ENCODE peak calls at places on chromosomes 16 and 17, in nine cellular contexts. P, Q, O, H, L, T, W, F and V are unnamed samples.

GRCh38 chr16:24668481-24669001 is 60.9 kb upstream of the TNRC6A start:
- DNase-seq in P (peak; percentile 16), Q (no peak), O (peak; percentile 34), H (no peak), L (peak; percentile 77), T (peak; percentile 96), W (no peak), F (peak; percentile 72), V (no peak)

GRCh38 chr17:7380321-7380720 is 568 bp upstream of the TNK1 start:
- DNase-seq in P (no peak), Q (peak; percentile 66), O (peak; percentile 11), H (peak; percentile 71), L (no peak), T (no peak), W (peak; percentile 54), F (no peak), V (peak; percentile 9)

GRCh38 chr16:30185683-30186421 is 2.5 kb downstream of the CORO1A start:
- DNase-seq in P (no peak), Q (peak; percentile 84), O (no peak), H (peak; percentile 41), L (no peak), T (no peak), W (peak; percentile 51), F (peak; percentile 30), V (no peak)

GRCh38 chr16:2795714-2796143 is 2.5 kb upstream of the PRSS41 start:
- DNase-seq in P (no peak), Q (peak; percentile 28), O (no peak), H (no peak), L (no peak), T (peak; percentile 50), W (no peak), F (no peak), V (no peak)

GRCh38 chr17:50563095-50563511 is 2.6 kb downstream of the CACNA1G start:
- DNase-seq in P (no peak), Q (no peak), O (no peak), H (no peak), L (no peak), T (no peak), W (no peak), F (no peak), V (no peak)

GRCh38 chr16:15796885-15797284 is 59.9 kb downstream of the MYH11 start:
- DNase-seq in P (no peak), Q (no peak), O (no peak), H (no peak), L (no peak), T (no peak), W (no peak), F (no peak), V (no peak)

GRCh38 chr17:62740066-62740465 is 68.0 kb downstream of the MARCHF10 start:
- DNase-seq in P (no peak), Q (no peak), O (peak; percentile 47), H (no peak), L (no peak), T (no peak), W (no peak), F (no peak), V (peak; percentile 23)

GRCh38 chr17:79163071-79163470 is 88.4 kb downstream of the ENGASE start:
- DNase-seq in P (no peak), Q (no peak), O (no peak), H (no peak), L (no peak), T (no peak), W (no peak), F (no peak), V (no peak)

GRCh38 chr17:2931901-2932300 is 131.5 kb downstream of the OR1D5 start:
- DNase-seq in P (no peak), Q (no peak), O (no peak), H (no peak), L (no peak), T (no peak), W (no peak), F (no peak), V (no peak)
- H3K4me3 ChIP-seq in P (no peak overlapping the region), Q (no peak overlapping the region), O (no peak overlapping the region), H (no peak overlapping the region), L (no peak overlapping the region), T (no peak overlapping the region), W (no peak overlapping the region), F (no peak overlapping the region), V (no peak overlapping the region)

GRCh38 chr17:55996826-55997225 is 156.4 kb upstream of the ANKFN1 start:
- DNase-seq in P (no peak), Q (no peak), O (no peak), H (no peak), L (no peak), T (peak; percentile 10), W (no peak), F (no peak), V (no peak)
- TF ChIP-seq CTCF in P (no peak), Q (no peak), O (no peak), H (no peak), L (no peak), T (peak; percentile 31), W (no peak), F (no peak), V (no peak)

DNA sequence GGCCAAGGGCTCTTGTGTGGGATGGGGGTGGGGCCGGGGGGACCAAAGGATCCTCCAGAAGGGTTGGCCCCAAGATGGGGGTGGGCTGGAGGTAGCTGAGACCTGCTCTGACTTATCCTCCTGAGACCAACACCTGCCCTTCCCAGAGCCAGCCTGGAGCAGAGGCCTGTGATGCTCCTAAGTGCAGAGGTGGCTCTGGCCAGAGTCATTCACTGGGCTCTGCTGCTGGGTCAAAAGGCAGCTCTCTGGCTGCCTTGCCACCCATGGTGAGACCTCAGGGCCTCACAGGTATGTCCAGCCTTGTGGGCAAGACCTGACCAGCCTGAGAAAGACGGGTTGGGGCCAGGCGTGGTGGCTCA is 402 bp downstream of the SERPINF2 start:
- DNase-seq in P (no peak), Q (no peak), O (no peak), H (no peak), L (no peak), T (no peak), W (no peak), F (no peak), V (no peak)
- H3K4me3 ChIP-seq in P (no peak overlapping the region), Q (no peak overlapping the region), O (no peak overlapping the region), H (no peak overlapping the region), L (no peak overlapping the region), T (no peak overlapping the region), W (no peak overlapping the region), F (no peak overlapping the region), V (no peak overlapping the region)

GRCh38 chr16:26593700-26594099 is 473.0 kb upstream of the C16orf82 start:
- DNase-seq in P (no peak), Q (no peak), O (no peak), H (no peak), L (no peak), T (no peak), W (no peak), F (no peak), V (no peak)

GRCh38 chr16:26594666-26595065 is 472.1 kb upstream of the C16orf82 start:
- DNase-seq in P (no peak), Q (no peak), O (no peak), H (no peak), L (no peak), T (no peak), W (no peak), F (no peak), V (no peak)

GRCh38 chr16:26598061-26598460 is 468.7 kb upstream of the C16orf82 start:
- DNase-seq in P (no peak), Q (no peak), O (no peak), H (no peak), L (no peak), T (no peak), W (no peak), F (no peak), V (no peak)

GRCh38 chr16:26598989-26599785 is 467.5 kb upstream of the C16orf82 start:
- DNase-seq in P (no peak), Q (no peak), O (no peak), H (no peak), L (no peak), T (no peak), W (no peak), F (no peak), V (no peak)

GRCh38 chr16:26595199-26595598 is 471.5 kb upstream of the C16orf82 start:
- DNase-seq in P (no peak), Q (no peak), O (no peak), H (no peak), L (no peak), T (no peak), W (no peak), F (no peak), V (no peak)
- TF ChIP-seq CTCF in P (no peak), Q (no peak), O (no peak), H (no peak), L (no peak), T (no peak), W (no peak), F (no peak), V (no peak)

GRCh38 chr17:59234631-59235030 is 14.3 kb downstream of the GDPD1 start:
- DNase-seq in P (no peak), Q (no peak), O (no peak), H (no peak), L (no peak), T (no peak), W (no peak), F (no peak), V (no peak)
- H3K4me3 ChIP-seq in P (no peak overlapping the region), Q (no peak overlapping the region), O (no peak overlapping the region), H (no peak overlapping the region), L (no peak overlapping the region), T (no peak overlapping the region), W (no peak overlapping the region), F (no peak overlapping the region), V (no peak overlapping the region)

GRCh38 chr16:84356176-84356575 is 12.2 kb upstream of the ATP2C2 start:
- DNase-seq in P (no peak), Q (no peak), O (no peak), H (no peak), L (no peak), T (no peak), W (no peak), F (no peak), V (no peak)
- TF ChIP-seq CTCF in P (no peak), Q (no peak), O (no peak), H (no peak), L (no peak), T (no peak), W (no peak), F (no peak), V (no peak)

DNA sequence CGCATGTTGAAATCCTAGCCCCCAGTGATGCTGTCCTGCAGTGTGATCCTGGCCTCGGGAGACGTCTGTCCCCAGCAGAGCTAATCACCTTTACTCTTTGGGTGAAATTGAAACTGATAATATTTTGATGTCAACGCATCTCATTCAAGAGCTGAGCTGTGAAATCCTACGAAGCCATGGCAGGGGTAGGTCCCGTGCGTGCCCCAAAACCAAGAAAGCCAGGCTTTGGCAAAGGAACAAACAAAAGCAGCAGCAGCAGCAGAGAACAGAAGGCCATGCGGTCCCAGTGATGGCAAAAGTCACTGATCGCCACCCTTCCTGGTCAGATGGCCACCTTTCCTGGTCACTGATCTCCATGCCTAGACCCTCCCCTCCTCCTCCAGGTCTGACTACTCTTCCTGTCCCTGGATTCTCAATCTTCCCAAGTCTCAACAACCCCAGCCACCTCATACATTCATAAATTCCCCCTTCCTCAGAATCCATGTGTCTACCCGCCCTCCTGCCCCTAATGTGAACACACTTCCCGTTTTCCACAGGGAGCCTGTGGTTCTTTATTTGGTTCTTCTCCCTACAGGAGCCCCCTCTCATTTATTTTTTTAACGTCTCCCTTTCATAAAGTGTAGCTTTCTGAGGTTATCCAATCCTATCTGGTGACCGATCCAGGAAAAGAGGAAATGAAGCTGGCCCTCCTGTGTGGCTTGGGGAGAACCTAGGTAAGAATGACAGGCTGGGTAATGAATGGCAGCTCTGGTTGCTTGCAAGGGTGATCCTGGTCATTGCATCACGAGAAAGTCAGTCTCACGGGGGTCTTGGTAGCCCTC is 50.3 kb downstream of the CPPED1 start:
- DNase-seq in P (no peak), Q (no peak), O (no peak), H (no peak), L (no peak), T (no peak), W (no peak), F (no peak), V (no peak)
- H3K4me3 ChIP-seq in P (no peak overlapping the region), Q (no peak overlapping the region), O (no peak overlapping the region), H (no peak overlapping the region), L (no peak overlapping the region), T (no peak overlapping the region), W (no peak overlapping the region), F (no peak overlapping the region), V (no peak overlapping the region)